ENCODE peak calls at places on chromosomes 3 and 15, in five cellular contexts. One of them, this sample, is unnamed.

GRCh38 chr15:77251662-77252061 is 168.2 kb downstream of the PEAK1 start:
- DNase-seq in right cardiac atrium: no peak
- DNase-seq in left ventricle myocardium inferior: no peak
- DNase-seq in A549: no peak
- DNase-seq in IMR-90: peak
- DNase-seq in this sample: no peak

GRCh38 chr3:42262525-42262924 is 3.5 kb downstream of the CCK start:
- DNase-seq in right cardiac atrium: no peak
- DNase-seq in left ventricle myocardium inferior: no peak
- DNase-seq in A549: peak
- DNase-seq in IMR-90: peak
- DNase-seq in this sample: peak

GRCh38 chr3:23611737-23612295 is 193.9 kb upstream of the UBE2E1 start:
- DNase-seq in right cardiac atrium: peak
- DNase-seq in left ventricle myocardium inferior: peak
- DNase-seq in A549: no peak
- DNase-seq in IMR-90: peak
- DNase-seq in this sample: peak

GRCh38 chr3:137946341-137946973 is 63.5 kb upstream of the CLDN18 start:
- DNase-seq in right cardiac atrium: peak
- DNase-seq in left ventricle myocardium inferior: peak
- DNase-seq in A549: peak
- DNase-seq in IMR-90: peak
- DNase-seq in this sample: peak

GRCh38 chr15:31200735-31201151 is 99.2 kb upstream of the TRPM1 start:
- DNase-seq in right cardiac atrium: peak
- DNase-seq in left ventricle myocardium inferior: peak
- DNase-seq in A549: peak
- DNase-seq in IMR-90: peak
- DNase-seq in this sample: peak

GRCh38 chr3:159378391-159378790 is 576.5 kb downstream of the MFSD1 start:
- DNase-seq in right cardiac atrium: no peak
- DNase-seq in left ventricle myocardium inferior: no peak
- DNase-seq in A549: no peak
- DNase-seq in IMR-90: no peak
- DNase-seq in this sample: no peak

GRCh38 chr3:5190147-5190791 is 2.8 kb downstream of the EDEM1 start:
- DNase-seq in right cardiac atrium: no peak
- DNase-seq in left ventricle myocardium inferior: no peak
- DNase-seq in A549: no peak
- DNase-seq in IMR-90: no peak
- DNase-seq in this sample: no peak

GRCh38 chr3:9022305-9022985 is 59.2 kb upstream of the RAD18 start:
- DNase-seq in right cardiac atrium: peak
- DNase-seq in left ventricle myocardium inferior: no peak
- DNase-seq in A549: no peak
- DNase-seq in IMR-90: no peak
- DNase-seq in this sample: no peak

GRCh38 chr15:68781209-68781608 is 39.5 kb downstream of the ANP32A start:
- DNase-seq in right cardiac atrium: no peak
- DNase-seq in left ventricle myocardium inferior: no peak
- DNase-seq in A549: no peak
- DNase-seq in IMR-90: no peak
- DNase-seq in this sample: no peak

GRCh38 chr15:42037650-42038049 is 16.8 kb upstream of the PLA2G4E start:
- DNase-seq in right cardiac atrium: peak
- DNase-seq in left ventricle myocardium inferior: no peak
- DNase-seq in A549: no peak
- DNase-seq in IMR-90: no peak
- DNase-seq in this sample: peak

DNA sequence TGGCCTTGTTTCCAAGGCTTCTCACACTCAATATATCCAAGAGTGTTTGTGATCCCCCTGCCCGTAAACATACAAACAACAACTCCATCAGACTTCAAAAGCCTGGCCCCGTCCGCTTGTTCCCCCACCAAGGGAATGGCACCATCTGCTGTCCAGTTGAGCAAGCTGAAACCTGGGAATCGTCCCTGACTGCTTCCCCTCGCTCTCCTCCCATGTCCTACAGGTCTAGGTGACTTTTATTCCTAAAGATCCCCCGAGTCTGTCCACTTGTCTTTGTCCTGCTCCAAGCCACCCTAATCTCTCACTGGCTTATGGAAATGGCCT is 27.9 kb upstream of the FAM174B start:
- DNase-seq in right cardiac atrium: no peak
- DNase-seq in left ventricle myocardium inferior: peak
- DNase-seq in A549: peak
- DNase-seq in IMR-90: no peak
- DNase-seq in this sample: peak
- H3K4me3 ChIP-seq in right cardiac atrium: no peak
- H3K4me3 ChIP-seq in left ventricle myocardium inferior: no peak
- H3K4me3 ChIP-seq in A549: no peak
- H3K4me3 ChIP-seq in IMR-90: no peak
- H3K4me3 ChIP-seq in this sample: no peak

GRCh38 chr15:73983773-73984172 is 8.3 kb downstream of the STOML1 start:
- DNase-seq in right cardiac atrium: peak
- DNase-seq in left ventricle myocardium inferior: no peak
- DNase-seq in A549: no peak
- DNase-seq in IMR-90: no peak
- DNase-seq in this sample: no peak

GRCh38 chr15:73984208-73984979 is 7.7 kb downstream of the STOML1 start:
- DNase-seq in right cardiac atrium: peak
- DNase-seq in left ventricle myocardium inferior: no peak
- DNase-seq in A549: no peak
- DNase-seq in IMR-90: no peak
- DNase-seq in this sample: no peak

GRCh38 chr15:73981761-73982222 is 10.3 kb downstream of the STOML1 start:
- DNase-seq in right cardiac atrium: no peak
- DNase-seq in left ventricle myocardium inferior: no peak
- DNase-seq in A549: no peak
- DNase-seq in IMR-90: no peak
- DNase-seq in this sample: peak

GRCh38 chr15:73983211-73983727 is 8.8 kb downstream of the STOML1 start:
- DNase-seq in right cardiac atrium: peak
- DNase-seq in left ventricle myocardium inferior: peak
- DNase-seq in A549: no peak
- DNase-seq in IMR-90: peak
- DNase-seq in this sample: peak

DNA sequence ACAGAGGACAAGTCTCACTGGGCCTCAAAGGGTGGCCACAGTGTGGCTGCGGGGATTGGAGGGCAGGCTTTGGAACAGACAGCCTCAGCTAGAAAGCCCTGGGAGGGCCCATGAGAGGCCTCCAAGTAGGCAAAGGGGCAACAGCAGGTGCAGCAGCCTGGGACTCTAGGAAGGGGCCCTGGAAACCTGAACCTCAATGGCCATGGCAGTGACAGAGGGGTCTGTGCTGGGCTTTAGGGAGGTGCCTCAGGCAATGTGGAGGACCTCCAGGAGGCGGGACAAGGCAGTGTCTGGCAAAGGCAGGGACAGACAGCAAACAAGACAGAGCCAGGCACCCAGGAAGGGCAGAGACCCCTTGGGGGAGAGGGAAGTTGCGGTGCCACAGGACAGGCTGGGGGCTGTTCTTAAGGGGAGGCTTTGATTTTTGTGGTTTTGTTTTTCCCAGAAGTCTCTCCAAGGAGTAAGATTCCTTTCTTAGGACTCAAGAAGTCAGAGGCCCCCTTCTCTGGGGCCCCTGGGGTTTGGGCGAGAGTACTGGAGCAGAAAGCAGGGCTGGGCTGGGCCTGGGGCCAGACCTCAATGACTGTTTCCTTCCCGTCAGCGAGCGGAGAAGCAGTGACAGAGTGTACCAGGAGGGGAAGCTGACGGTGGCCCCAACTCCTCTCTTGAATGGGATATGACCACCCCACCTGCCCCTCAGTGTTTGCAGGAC is 9.7 kb downstream of the STOML1 start:
- DNase-seq in right cardiac atrium: peak
- DNase-seq in left ventricle myocardium inferior: peak
- DNase-seq in A549: no peak
- DNase-seq in IMR-90: peak
- DNase-seq in this sample: peak
- H3K4me3 ChIP-seq in right cardiac atrium: no peak
- H3K4me3 ChIP-seq in left ventricle myocardium inferior: peak
- H3K4me3 ChIP-seq in A549: no peak
- H3K4me3 ChIP-seq in IMR-90: no peak
- H3K4me3 ChIP-seq in this sample: no peak

GRCh38 chr3:57840445-57840844 is 84.3 kb downstream of the SLMAP start:
- DNase-seq in right cardiac atrium: no peak
- DNase-seq in left ventricle myocardium inferior: no peak
- DNase-seq in A549: no peak
- DNase-seq in IMR-90: no peak
- DNase-seq in this sample: no peak
- H3K4me3 ChIP-seq in right cardiac atrium: no peak
- H3K4me3 ChIP-seq in left ventricle myocardium inferior: no peak
- H3K4me3 ChIP-seq in A549: no peak
- H3K4me3 ChIP-seq in IMR-90: no peak
- H3K4me3 ChIP-seq in this sample: no peak

DNA sequence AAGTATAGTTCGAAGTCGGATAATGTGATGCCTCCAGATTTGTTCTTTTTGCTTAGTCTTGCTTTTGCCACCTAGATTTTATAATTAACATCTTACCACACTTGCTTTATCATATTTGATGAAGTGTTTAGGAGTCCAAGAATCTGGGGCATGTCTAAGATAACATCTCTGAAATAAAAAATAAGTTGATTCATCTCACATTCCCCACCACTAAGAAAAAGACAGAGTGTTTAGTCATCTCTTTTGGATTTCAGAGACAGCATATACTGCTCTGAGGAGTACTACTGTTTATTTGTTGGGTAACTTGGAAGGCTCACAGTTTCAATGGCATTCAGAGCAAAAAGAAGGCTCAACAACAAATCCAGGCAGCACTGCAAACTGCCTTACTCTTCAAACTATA is 324.2 kb upstream of the ATP11B start:
- DNase-seq in right cardiac atrium: no peak
- DNase-seq in left ventricle myocardium inferior: no peak
- DNase-seq in A549: no peak
- DNase-seq in IMR-90: no peak
- DNase-seq in this sample: no peak
- H3K4me3 ChIP-seq in right cardiac atrium: no peak
- H3K4me3 ChIP-seq in left ventricle myocardium inferior: no peak
- H3K4me3 ChIP-seq in A549: no peak
- H3K4me3 ChIP-seq in IMR-90: no peak
- H3K4me3 ChIP-seq in this sample: no peak

DNA sequence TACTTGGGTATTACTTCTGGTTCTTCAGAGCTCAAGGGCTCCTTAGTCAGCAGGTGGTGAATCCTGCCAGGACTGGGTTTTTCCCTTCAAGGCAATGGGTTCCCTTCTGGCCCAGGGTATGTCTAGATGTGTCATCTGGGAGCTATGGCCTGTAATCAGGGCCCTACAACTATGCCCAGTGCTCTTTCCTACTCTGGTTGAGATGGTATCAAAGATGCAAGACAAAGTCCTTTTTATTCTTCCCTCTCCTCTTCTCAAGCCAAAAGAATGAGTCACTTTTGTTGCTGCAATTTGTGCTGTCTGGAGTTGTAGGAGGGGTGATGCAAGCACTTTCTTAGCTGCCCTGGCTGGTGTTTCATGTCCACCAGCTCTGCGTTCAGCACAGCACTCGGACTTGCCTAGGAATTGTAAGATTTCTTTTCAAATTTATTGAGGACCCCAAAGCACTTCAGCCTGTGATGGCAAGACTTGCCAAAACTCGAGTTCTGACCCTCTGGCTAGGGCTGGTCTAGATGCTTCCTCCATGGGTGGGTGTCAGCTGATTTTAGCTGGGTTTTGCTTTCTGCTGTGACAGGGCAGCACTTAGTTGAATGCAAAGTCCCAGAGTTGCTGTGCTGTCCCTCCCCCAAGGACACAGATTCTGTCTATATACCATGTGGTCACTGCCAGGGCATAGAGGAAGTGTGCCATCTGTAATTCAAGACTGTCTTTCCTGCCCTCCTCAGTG is 129.2 kb upstream of the CBLB start:
- DNase-seq in right cardiac atrium: peak
- DNase-seq in left ventricle myocardium inferior: no peak
- DNase-seq in A549: peak
- DNase-seq in IMR-90: peak
- DNase-seq in this sample: peak
- H3K4me3 ChIP-seq in right cardiac atrium: no peak
- H3K4me3 ChIP-seq in left ventricle myocardium inferior: no peak
- H3K4me3 ChIP-seq in A549: no peak
- H3K4me3 ChIP-seq in IMR-90: peak
- H3K4me3 ChIP-seq in this sample: no peak

GRCh38 chr3:38392604-38393163 is 46.1 kb downstream of the XYLB start:
- DNase-seq in right cardiac atrium: no peak
- DNase-seq in left ventricle myocardium inferior: no peak
- DNase-seq in A549: no peak
- DNase-seq in IMR-90: no peak
- DNase-seq in this sample: no peak
- H3K4me3 ChIP-seq in right cardiac atrium: no peak
- H3K4me3 ChIP-seq in left ventricle myocardium inferior: no peak
- H3K4me3 ChIP-seq in A549: no peak
- H3K4me3 ChIP-seq in IMR-90: no peak
- H3K4me3 ChIP-seq in this sample: no peak

GRCh38 chr15:62291262-62291661 is 126.2 kb upstream of the C2CD4B start:
- DNase-seq in right cardiac atrium: no peak
- DNase-seq in left ventricle myocardium inferior: no peak
- DNase-seq in A549: no peak
- DNase-seq in IMR-90: no peak
- DNase-seq in this sample: no peak

GRCh38 chr15:62287066-62287857 is 122.2 kb upstream of the C2CD4B start:
- DNase-seq in right cardiac atrium: no peak
- DNase-seq in left ventricle myocardium inferior: no peak
- DNase-seq in A549: no peak
- DNase-seq in IMR-90: peak
- DNase-seq in this sample: no peak

DNA sequence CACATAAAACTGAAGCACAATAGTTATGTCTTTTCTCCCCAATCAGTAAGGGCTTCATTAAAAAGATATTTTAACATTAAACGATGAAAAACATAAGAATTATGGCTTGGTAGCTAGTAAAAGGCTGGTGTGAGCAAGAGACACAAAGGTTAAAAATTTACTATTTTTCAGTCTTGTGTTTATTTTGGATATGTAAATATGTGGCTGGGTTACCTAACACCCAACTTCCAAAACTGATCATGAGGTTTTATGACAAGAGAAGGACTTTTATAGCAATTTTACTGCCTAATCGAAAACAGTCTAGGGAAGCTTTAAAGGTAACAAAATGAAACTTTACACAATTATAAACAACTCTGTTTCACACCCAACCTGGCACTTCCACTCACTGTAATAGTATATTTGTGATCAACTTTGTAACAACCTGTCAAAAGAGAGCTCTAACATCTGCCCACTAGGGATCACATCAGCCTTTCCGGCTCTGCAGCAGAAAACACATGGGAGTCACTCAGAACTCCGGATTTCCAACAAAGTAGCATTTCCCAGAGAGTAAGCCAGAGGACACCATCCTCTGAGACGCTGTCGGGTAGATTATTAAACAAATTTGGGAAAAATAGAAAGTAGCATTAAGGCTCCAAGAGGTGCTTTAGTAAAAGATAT is 123.4 kb upstream of the C2CD4B start:
- DNase-seq in right cardiac atrium: no peak
- DNase-seq in left ventricle myocardium inferior: no peak
- DNase-seq in A549: no peak
- DNase-seq in IMR-90: no peak
- DNase-seq in this sample: no peak
- H3K4me3 ChIP-seq in right cardiac atrium: no peak
- H3K4me3 ChIP-seq in left ventricle myocardium inferior: no peak
- H3K4me3 ChIP-seq in A549: no peak
- H3K4me3 ChIP-seq in IMR-90: no peak
- H3K4me3 ChIP-seq in this sample: no peak

This sample was measured in bronchial epithelial cell.